ENCODE peak calls at places on chromosomes 11 and 22, in five cellular contexts. O is activated CD4-positive, CD25-positive, alpha-beta regulatory T cell treated with anti-CD3 and anti-CD28 coated beads, Interleukin-2, amount 50 U/mL, for 72 hours; F is endodermal cell; G is PC-3; J is RWPE2. P is an unnamed sample.

GRCh38 chr22:37599161-37599560 is 9.5 kb upstream of the GGA1 start:
- DNase-seq in O (no peak), F (no peak), G (peak; percentile 8), J (no peak), P (no peak)

GRCh38 chr11:72377596-72377995 is 56.7 kb downstream of the CLPB start:
- DNase-seq in O (no peak), F (no peak), G (no peak), J (no peak), P (no peak)

GRCh38 chr11:78652866-78653265 is 78.2 kb upstream of the NARS2 start:
- DNase-seq in O (no peak), F (peak; percentile 40), G (no peak), J (no peak), P (no peak)

GRCh38 chr11:23924226-23924625 is 572.6 kb upstream of the LUZP2 start:
- DNase-seq in O (no peak), F (no peak), G (no peak), J (no peak), P (no peak)

GRCh38 chr11:116882386-116882785 is 45.0 kb upstream of the APOA1 start:
- DNase-seq in O (no peak), F (no peak), G (peak; percentile 32), J (no peak), P (peak; percentile 78)

GRCh38 chr11:62592989-62593421 is 1.7 kb upstream of the TUT1 start:
- DNase-seq in O (no peak), F (no peak), G (no peak), J (no peak), P (no peak)

GRCh38 chr22:35705141-35705540 is 12.5 kb upstream of the APOL5 start:
- DNase-seq in O (no peak), F (no peak), G (peak; percentile 82), J (no peak), P (peak; percentile 84)

GRCh38 chr11:134634897-134635831 is 223.1 kb upstream of the B3GAT1 start:
- DNase-seq in O (no peak), F (peak; percentile 67), G (no peak), J (no peak), P (no peak)

GRCh38 chr11:117256573-117256972 is 24.1 kb downstream of the RNF214 start:
- DNase-seq in O (no peak), F (no peak), G (peak; percentile 74), J (no peak), P (peak; percentile 59)

GRCh38 chr22:35552186-35552842 is 11.7 kb downstream of the RASD2 start:
- DNase-seq in O (peak; percentile 80), F (peak; percentile 94), G (peak; percentile 9), J (no peak), P (peak; percentile 33)

GRCh38 chr11:12765428-12765827 is 91.2 kb downstream of the TEAD1 start:
- DNase-seq in O (no peak), F (no peak), G (no peak), J (no peak), P (no peak)

GRCh38 chr11:30006876-30007275 is 10.0 kb downstream of the KCNA4 start:
- DNase-seq in O (no peak), F (no peak), G (no peak), J (no peak), P (no peak)

GRCh38 chr11:74327076-74327475 is 15.6 kb upstream of the P4HA3 start:
- DNase-seq in O (no peak), F (no peak), G (no peak), J (no peak), P (no peak)

GRCh38 chr11:23370580-23371275 is 510.5 kb upstream of the CCDC179 start:
- DNase-seq in O (no peak), F (no peak), G (peak; percentile 19), J (no peak), P (peak; percentile 26)

GRCh38 chr11:120400564-120401364 is 64.6 kb downstream of the ARHGEF12 start:
- DNase-seq in O (no peak), F (no peak), G (peak; percentile 97), J (peak; percentile 74), P (peak; percentile 99)

GRCh38 chr22:49020314-49020713 is 807.4 kb downstream of the BRD1 start:
- DNase-seq in O (no peak), F (peak; percentile 21), G (no peak), J (no peak), P (no peak)

GRCh38 chr22:49914256-49914655 is 4.0 kb downstream of the ALG12 start:
- DNase-seq in O (no peak), F (peak; percentile 14), G (no peak), J (peak; percentile 42), P (no peak)

GRCh38 chr11:100105605-100106358 is 581.3 kb upstream of the ARHGAP42 start:
- DNase-seq in O (no peak), F (peak; percentile 69), G (no peak), J (no peak), P (no peak)

GRCh38 chr22:23397008-23397617 is 183.0 kb downstream of the IGLL1 start:
- DNase-seq in O (no peak), F (no peak), G (no peak), J (peak; percentile 52), P (no peak)

GRCh38 chr11:57214494-57214893 is 22.6 kb downstream of the APLNR start:
- DNase-seq in O (no peak), F (no peak), G (peak; percentile 40), J (no peak), P (peak; percentile 16)

GRCh38 chr22:26714971-26715370 is 57.6 kb downstream of the MIAT start:
- DNase-seq in O (no peak), F (no peak), G (no peak), J (no peak), P (no peak)

GRCh38 chr22:39598017-39598965 is 27.7 kb downstream of the CACNA1I start:
- DNase-seq in O (peak; percentile 74), F (peak; percentile 98), G (peak; percentile 39), J (peak; percentile 87), P (no peak)

GRCh38 chr22:19859861-19860510 is 5.3 kb upstream of the GNB1L start:
- DNase-seq in O (no peak), F (peak; percentile 3), G (no peak), J (no peak), P (no peak)

P was measured in HT1080.